ENCODE peak calls at places on chromosomes 11 and 22, in ten cellular contexts. U is germinal center; Y is stimulated activated CD4-positive, alpha-beta T cell treated with anti-CD3 and anti-CD28 coated beads, Interleukin-12 subunit alpha, Interleukin-12 subunit beta, amount 100 ng/mL, for 24 hours; F is dorsolateral prefrontal cortex; K is dermis microvascular lymphatic vessel endothelial cell; I is NCI-H2081; N is T follicular helper cell; Q is T-helper 9 cell; V is caudate nucleus; Z is CD8-positive, alpha-beta memory T cell. X is an unnamed sample.

GRCh38 chr22:24427500-24428164 is at the start of gene ADORA2A:
- DNase-seq in V (peak; percentile 68), N (peak; percentile 84), Y (peak; percentile 63), K (no peak), Z (peak; percentile 85), Q (peak; percentile 78), F (no peak), I (no peak), U (peak; percentile 84), X (peak; percentile 86)

GRCh38 chr11:62433553-62434301 is 14.9 kb downstream of the SCGB1A1 start:
- DNase-seq in K (peak; percentile 69), Z (no peak), Y (no peak), F (no peak), V (no peak), U (no peak), N (no peak), Q (no peak), I (peak; percentile 34), X (no peak)

GRCh38 chr22:38452373-38453064 is 2.5 kb downstream of the KCNJ4 start:
- DNase-seq in N (no peak), Q (no peak), F (peak; percentile 54), K (no peak), Z (no peak), Y (no peak), U (no peak), I (no peak), V (peak; percentile 71), X (no peak)

GRCh38 chr11:76782526-76783293 is 446 bp upstream of the TSKU start:
- DNase-seq in Z (no peak), Q (no peak), I (peak; percentile 94), N (no peak), K (peak; percentile 86), U (peak; percentile 62), Y (no peak), V (peak; percentile 31), F (peak; percentile 55), X (no peak)

GRCh38 chr11:73716153-73717056 is 44.5 kb downstream of the RAB6A start:
- DNase-seq in I (no peak), K (peak; percentile 5), N (no peak), Z (no peak), Q (no peak), F (no peak), V (no peak), Y (no peak), U (no peak), X (no peak)

GRCh38 chr22:22944268-22944985 is 56.8 kb downstream of the IGLL5 start:
- DNase-seq in Q (no peak), U (no peak), V (no peak), F (peak; percentile 13), Y (no peak), K (no peak), I (no peak), Z (no peak), N (no peak), X (no peak)

GRCh38 chr22:40498454-40499186 is 128.2 kb downstream of the SGSM3 start:
- DNase-seq in Q (no peak), U (no peak), N (no peak), Z (no peak), Y (no peak), K (peak; percentile 48), F (no peak), I (no peak), V (no peak), X (no peak)

GRCh38 chr11:129375731-129376657 is at the start of gene BARX2:
- DNase-seq in V (peak; percentile 30), Q (no peak), K (peak; percentile 70), N (no peak), Z (no peak), F (peak; percentile 45), I (peak; percentile 74), U (no peak), Y (no peak), X (no peak)

GRCh38 chr11:45045692-45046471 is 95.2 kb upstream of the TP53I11 start:
- DNase-seq in Z (no peak), F (no peak), Y (no peak), I (peak; percentile 44), Q (no peak), N (no peak), U (no peak), K (peak; percentile 52), V (peak; percentile 39), X (no peak)

GRCh38 chr11:61885784-61886580 is 5.4 kb downstream of the FADS3 start:
- DNase-seq in Q (no peak), V (no peak), Y (no peak), F (no peak), Z (no peak), U (no peak), I (no peak), N (no peak), K (no peak), X (no peak)

GRCh38 chr11:17351510-17352176 is at the start of gene NCR3LG1:
- DNase-seq in Q (peak; percentile 57), V (peak; percentile 56), K (peak; percentile 58), U (peak; percentile 59), Y (peak; percentile 28), Z (peak; percentile 76), F (peak; percentile 31), I (peak; percentile 31), N (peak; percentile 59), X (peak; percentile 71)

GRCh38 chr11:78061088-78061920 is 2.4 kb upstream of the THRSP start:
- DNase-seq in V (no peak), F (no peak), Z (no peak), I (no peak), K (no peak), N (no peak), Q (no peak), Y (no peak), U (no peak), X (no peak)

GRCh38 chr11:120780239-120780638 is 243.7 kb upstream of the TBCEL start:
- DNase-seq in I (no peak), Y (no peak), K (peak; percentile 80), F (no peak), Z (no peak), U (no peak), Q (no peak), V (no peak), N (no peak), X (no peak)